ENCODE peak calls at places on chromosomes 5 and 9, in ten cellular contexts. One of them, this sample, is unnamed.

GRCh38 chr9:20805766-20806165 is 121.7 kb downstream of the FOCAD start:
- DNase-seq in T follicular helper cell: no peak
- DNase-seq in RCC 7860: no peak
- DNase-seq in activated CD4-positive, alpha-beta T cell treated with anti-CD3 and anti-CD28 coated beads for 4 hours: no peak
- DNase-seq in NCI-H69: peak
- DNase-seq in skeletal muscle cell: no peak
- DNase-seq in EH: no peak
- DNase-seq in activated CD8-positive, alpha-beta memory T cell treated with anti-CD3 and anti-CD28 coated beads, Interleukin-2, amount 50 U/mL, for 48 hours: no peak
- DNase-seq in stimulated activated CD4-positive, alpha-beta T cell treated with anti-CD3 and anti-CD28 coated beads, TNF-alpha, amount 100 ng/mL, for 1 hour: no peak
- DNase-seq in A549: no peak
- DNase-seq in this sample: no peak

GRCh38 chr5:22372376-22372775 is 480.8 kb downstream of the CDH12 start:
- DNase-seq in A549: no peak
- DNase-seq in activated CD4-positive, alpha-beta T cell treated with anti-CD3 and anti-CD28 coated beads for 4 hours: no peak
- DNase-seq in activated CD8-positive, alpha-beta memory T cell treated with anti-CD3 and anti-CD28 coated beads, Interleukin-2, amount 50 U/mL, for 48 hours: no peak
- DNase-seq in EH: no peak
- DNase-seq in NCI-H69: peak
- DNase-seq in RCC 7860: no peak
- DNase-seq in T follicular helper cell: no peak
- DNase-seq in skeletal muscle cell: peak
- DNase-seq in stimulated activated CD4-positive, alpha-beta T cell treated with anti-CD3 and anti-CD28 coated beads, TNF-alpha, amount 100 ng/mL, for 1 hour: no peak
- DNase-seq in this sample: peak

GRCh38 chr5:99285606-99286005 is 356.8 kb upstream of the CHD1 start:
- DNase-seq in stimulated activated CD4-positive, alpha-beta T cell treated with anti-CD3 and anti-CD28 coated beads, TNF-alpha, amount 100 ng/mL, for 1 hour: no peak
- DNase-seq in skeletal muscle cell: no peak
- DNase-seq in activated CD8-positive, alpha-beta memory T cell treated with anti-CD3 and anti-CD28 coated beads, Interleukin-2, amount 50 U/mL, for 48 hours: no peak
- DNase-seq in A549: no peak
- DNase-seq in T follicular helper cell: no peak
- DNase-seq in EH: no peak
- DNase-seq in NCI-H69: peak
- DNase-seq in RCC 7860: no peak
- DNase-seq in activated CD4-positive, alpha-beta T cell treated with anti-CD3 and anti-CD28 coated beads for 4 hours: no peak
- DNase-seq in this sample: no peak

GRCh38 chr9:132671620-132672412 is 1.6 kb downstream of the GTF3C4 start:
- DNase-seq in skeletal muscle cell: no peak
- DNase-seq in NCI-H69: no peak
- DNase-seq in T follicular helper cell: no peak
- DNase-seq in A549: no peak
- DNase-seq in RCC 7860: no peak
- DNase-seq in activated CD8-positive, alpha-beta memory T cell treated with anti-CD3 and anti-CD28 coated beads, Interleukin-2, amount 50 U/mL, for 48 hours: no peak
- DNase-seq in activated CD4-positive, alpha-beta T cell treated with anti-CD3 and anti-CD28 coated beads for 4 hours: no peak
- DNase-seq in EH: peak
- DNase-seq in stimulated activated CD4-positive, alpha-beta T cell treated with anti-CD3 and anti-CD28 coated beads, TNF-alpha, amount 100 ng/mL, for 1 hour: no peak
- DNase-seq in this sample: no peak

GRCh38 chr9:121213136-121213806 is 11.6 kb upstream of the RAB14 start:
- DNase-seq in RCC 7860: peak
- DNase-seq in NCI-H69: peak
- DNase-seq in activated CD4-positive, alpha-beta T cell treated with anti-CD3 and anti-CD28 coated beads for 4 hours: peak
- DNase-seq in EH: peak
- DNase-seq in stimulated activated CD4-positive, alpha-beta T cell treated with anti-CD3 and anti-CD28 coated beads, TNF-alpha, amount 100 ng/mL, for 1 hour: peak
- DNase-seq in activated CD8-positive, alpha-beta memory T cell treated with anti-CD3 and anti-CD28 coated beads, Interleukin-2, amount 50 U/mL, for 48 hours: peak
- DNase-seq in skeletal muscle cell: peak
- DNase-seq in T follicular helper cell: peak
- DNase-seq in A549: peak
- DNase-seq in this sample: peak

GRCh38 chr5:64790210-64790609 is 21.5 kb downstream of the CWC27 start:
- DNase-seq in activated CD4-positive, alpha-beta T cell treated with anti-CD3 and anti-CD28 coated beads for 4 hours: no peak
- DNase-seq in skeletal muscle cell: no peak
- DNase-seq in T follicular helper cell: no peak
- DNase-seq in NCI-H69: no peak
- DNase-seq in EH: peak
- DNase-seq in RCC 7860: no peak
- DNase-seq in activated CD8-positive, alpha-beta memory T cell treated with anti-CD3 and anti-CD28 coated beads, Interleukin-2, amount 50 U/mL, for 48 hours: no peak
- DNase-seq in A549: no peak
- DNase-seq in stimulated activated CD4-positive, alpha-beta T cell treated with anti-CD3 and anti-CD28 coated beads, TNF-alpha, amount 100 ng/mL, for 1 hour: no peak
- DNase-seq in this sample: no peak

GRCh38 chr5:14668247-14668646 is 3.7 kb downstream of the OTULIN start:
- DNase-seq in RCC 7860: no peak
- DNase-seq in activated CD8-positive, alpha-beta memory T cell treated with anti-CD3 and anti-CD28 coated beads, Interleukin-2, amount 50 U/mL, for 48 hours: peak
- DNase-seq in NCI-H69: no peak
- DNase-seq in activated CD4-positive, alpha-beta T cell treated with anti-CD3 and anti-CD28 coated beads for 4 hours: no peak
- DNase-seq in stimulated activated CD4-positive, alpha-beta T cell treated with anti-CD3 and anti-CD28 coated beads, TNF-alpha, amount 100 ng/mL, for 1 hour: no peak
- DNase-seq in A549: no peak
- DNase-seq in skeletal muscle cell: no peak
- DNase-seq in T follicular helper cell: no peak
- DNase-seq in EH: no peak
- DNase-seq in this sample: no peak

GRCh38 chr9:17810728-17811634 is 232.1 kb downstream of the SH3GL2 start:
- DNase-seq in activated CD4-positive, alpha-beta T cell treated with anti-CD3 and anti-CD28 coated beads for 4 hours: peak
- DNase-seq in skeletal muscle cell: peak
- DNase-seq in activated CD8-positive, alpha-beta memory T cell treated with anti-CD3 and anti-CD28 coated beads, Interleukin-2, amount 50 U/mL, for 48 hours: peak
- DNase-seq in T follicular helper cell: no peak
- DNase-seq in EH: peak
- DNase-seq in A549: peak
- DNase-seq in stimulated activated CD4-positive, alpha-beta T cell treated with anti-CD3 and anti-CD28 coated beads, TNF-alpha, amount 100 ng/mL, for 1 hour: no peak
- DNase-seq in RCC 7860: peak
- DNase-seq in NCI-H69: peak
- DNase-seq in this sample: no peak

GRCh38 chr5:1658665-1659064 is 134.9 kb upstream of the LPCAT1 start:
- DNase-seq in NCI-H69: peak
- DNase-seq in activated CD4-positive, alpha-beta T cell treated with anti-CD3 and anti-CD28 coated beads for 4 hours: no peak
- DNase-seq in EH: no peak
- DNase-seq in A549: no peak
- DNase-seq in activated CD8-positive, alpha-beta memory T cell treated with anti-CD3 and anti-CD28 coated beads, Interleukin-2, amount 50 U/mL, for 48 hours: no peak
- DNase-seq in skeletal muscle cell: no peak
- DNase-seq in T follicular helper cell: no peak
- DNase-seq in RCC 7860: no peak
- DNase-seq in stimulated activated CD4-positive, alpha-beta T cell treated with anti-CD3 and anti-CD28 coated beads, TNF-alpha, amount 100 ng/mL, for 1 hour: no peak
- DNase-seq in this sample: peak

GRCh38 chr5:180365829-180366228 is 12.7 kb upstream of the GFPT2 start:
- DNase-seq in T follicular helper cell: no peak
- DNase-seq in activated CD4-positive, alpha-beta T cell treated with anti-CD3 and anti-CD28 coated beads for 4 hours: no peak
- DNase-seq in skeletal muscle cell: no peak
- DNase-seq in A549: no peak
- DNase-seq in activated CD8-positive, alpha-beta memory T cell treated with anti-CD3 and anti-CD28 coated beads, Interleukin-2, amount 50 U/mL, for 48 hours: no peak
- DNase-seq in RCC 7860: no peak
- DNase-seq in EH: no peak
- DNase-seq in NCI-H69: no peak
- DNase-seq in stimulated activated CD4-positive, alpha-beta T cell treated with anti-CD3 and anti-CD28 coated beads, TNF-alpha, amount 100 ng/mL, for 1 hour: no peak
- DNase-seq in this sample: no peak

This sample was measured in ecto neural progenitor cell.